ENCODE peak calls at places on chromosomes 3 and 15, in four cellular contexts. Y is HepG2, O is GM12878, R is H1. A is an unnamed sample.

GRCh38 chr3:143731304-143731703 is 117.0 kb downstream of the SLC9A9 start:
- DNase-seq in Y (no peak), O (no peak), R (no peak), A (no peak)

GRCh38 chr3:116051040-116051439 is 394.2 kb downstream of the LSAMP start:
- DNase-seq in Y (no peak), O (no peak), R (no peak), A (no peak)

GRCh38 chr15:41904487-41905359 is 10.9 kb upstream of the SPTBN5 start:
- DNase-seq in Y (peak; percentile 64), O (peak; percentile 21), R (peak; percentile 87), A (peak; percentile 33)

GRCh38 chr3:158794936-158795518 is 6.8 kb upstream of the MFSD1 start:
- DNase-seq in Y (peak; percentile 32), O (no peak), R (no peak), A (no peak)

GRCh38 chr3:55017876-55018275 is 90.0 kb upstream of the LRTM1 start:
- DNase-seq in Y (no peak), O (no peak), R (no peak), A (no peak)

GRCh38 chr3:101387351-101387750 is 67.0 kb upstream of the IMPG2 start:
- DNase-seq in Y (no peak), O (no peak), R (no peak), A (no peak)

GRCh38 chr3:89851974-89852621 is 744.7 kb downstream of the EPHA3 start:
- DNase-seq in Y (peak; percentile 36), O (no peak), R (peak; percentile 83), A (peak; percentile 68)

GRCh38 chr3:72492240-72492639 is 356.0 kb downstream of the SHQ1 start:
- DNase-seq in Y (no peak), O (no peak), R (no peak), A (no peak)

GRCh38 chr15:72312605-72313447 is 7.1 kb downstream of the CELF6 start:
- DNase-seq in Y (peak; percentile 65), O (no peak), R (peak; percentile 70), A (peak; percentile 49)

GRCh38 chr3:125511420-125512094 is 8.4 kb downstream of the SNX4 start:
- DNase-seq in Y (no peak), O (no peak), R (no peak), A (no peak)
- H3K9ac ChIP-seq in Y (no peak overlapping the region), O (no peak overlapping the region), R (no peak overlapping the region), A (no peak overlapping the region)

GRCh38 chr3:172448661-172449467 is 608 bp upstream of the GHSR start:
- DNase-seq in Y (no peak), O (no peak), R (peak; percentile 64), A (no peak)

GRCh38 chr3:172446198-172446597 is 2.1 kb downstream of the GHSR start:
- DNase-seq in Y (no peak), O (no peak), R (no peak), A (no peak)

GRCh38 chr3:172447611-172448579 is at the start of gene GHSR:
- DNase-seq in Y (no peak), O (no peak), R (no peak), A (no peak)

GRCh38 chr3:172454180-172454579 is 5.9 kb upstream of the GHSR start:
- DNase-seq in Y (no peak), O (no peak), R (no peak), A (no peak)

GRCh38 chr3:172449468-172450149 is 1.4 kb upstream of the GHSR start:
- DNase-seq in Y (no peak), O (no peak), R (peak; percentile 84), A (peak; percentile 40)
- TF ChIP-seq SUZ12 in Y (no peak), O (no peak), R (no peak), A (peak; percentile 38)

GRCh38 chr3:30435950-30436349 is 170.5 kb upstream of the TGFBR2 start:
- DNase-seq in Y (no peak), O (no peak), R (no peak), A (no peak)
- H3K4me3 ChIP-seq in Y (no peak overlapping the region), O (no peak overlapping the region), R (no peak overlapping the region), A (no peak overlapping the region)

GRCh38 chr3:134333522-134334181 is 40.6 kb downstream of the AMOTL2 start:
- DNase-seq in Y (peak; percentile 45), O (no peak), R (no peak), A (no peak)
- H3K9ac ChIP-seq in Y (peak overlapping the region; percentile 25), O (no peak overlapping the region), R (no peak overlapping the region), A (peak overlapping the region; percentile 7)

DNA sequence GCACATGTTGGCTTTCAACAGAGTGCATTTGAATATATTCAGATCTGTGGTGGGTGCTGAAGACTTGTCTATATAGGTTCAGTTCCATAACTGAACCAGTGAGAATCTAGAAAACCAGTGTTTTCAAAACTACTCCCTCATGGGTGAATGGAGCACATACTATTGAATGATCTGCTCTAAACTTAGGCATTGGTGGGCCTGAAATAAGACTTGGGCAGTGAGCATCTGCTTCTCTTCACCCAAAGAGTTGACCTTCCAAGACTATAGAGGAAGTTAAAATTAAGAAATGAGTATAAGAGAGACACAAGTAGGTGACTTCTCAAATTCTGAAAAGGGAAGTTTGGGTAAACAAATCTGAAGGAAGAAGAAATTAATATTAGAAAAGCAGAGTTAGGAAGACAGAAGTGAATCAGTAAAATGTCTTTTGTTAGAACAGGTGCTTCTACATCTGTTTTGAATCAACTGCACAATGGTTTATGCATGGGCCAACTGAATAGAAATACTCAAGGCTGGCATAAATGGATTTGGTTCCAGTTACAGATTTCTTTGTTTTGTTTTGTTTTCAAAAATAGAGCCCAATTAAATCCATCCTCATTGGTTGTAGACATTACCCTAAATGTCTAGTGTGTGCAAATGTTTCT is 19.3 kb downstream of the ALCAM start:
- DNase-seq in Y (no peak), O (no peak), R (no peak), A (no peak)
- TF ChIP-seq SUZ12 in Y (no peak), O (no peak), R (no peak), A (no peak)

GRCh38 chr3:130342821-130343661 is 2.4 kb upstream of the COL6A5 start:
- DNase-seq in Y (no peak), O (no peak), R (no peak), A (no peak)

GRCh38 chr3:130341388-130341787 is 4.1 kb upstream of the COL6A5 start:
- DNase-seq in Y (no peak), O (no peak), R (no peak), A (no peak)

GRCh38 chr3:130340766-130341165 is 4.7 kb upstream of the COL6A5 start:
- DNase-seq in Y (no peak), O (no peak), R (no peak), A (no peak)

GRCh38 chr3:130341882-130342281 is 3.6 kb upstream of the COL6A5 start:
- DNase-seq in Y (no peak), O (no peak), R (no peak), A (no peak)

DNA sequence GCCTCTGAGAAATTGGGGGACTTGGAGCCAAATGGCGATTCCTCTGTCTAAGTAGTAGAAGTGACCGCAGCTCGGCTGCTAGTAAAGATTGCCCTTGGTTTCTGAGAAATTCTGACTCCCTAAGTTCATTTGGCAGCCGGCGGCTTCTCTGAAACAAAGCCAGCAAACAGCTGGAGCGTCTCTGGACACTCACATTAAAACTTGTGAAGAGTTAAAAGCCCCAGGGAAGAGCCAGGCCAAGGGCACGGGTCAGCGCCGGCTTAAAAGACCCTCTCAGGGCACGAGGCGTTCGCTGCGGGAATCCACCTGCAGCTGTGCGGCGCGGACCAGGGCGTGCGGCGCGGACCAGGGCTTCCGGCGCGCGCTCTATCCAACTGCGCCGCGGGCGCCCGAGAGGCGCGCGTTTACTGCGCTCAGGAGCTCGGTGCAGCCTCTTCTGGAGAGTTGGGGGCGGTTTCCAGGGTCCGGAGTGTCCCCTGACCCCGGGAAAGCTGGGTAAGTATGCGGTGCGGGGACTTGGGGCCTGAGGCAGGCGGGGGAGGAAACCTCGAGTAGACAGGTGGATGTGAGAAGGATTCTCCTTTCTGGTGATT is at the start of gene COL6A5:
- DNase-seq in Y (no peak), O (no peak), R (peak; percentile 59), A (no peak)
- H3K4me3 ChIP-seq in Y (no peak within 1 kb of the TSS), O (no peak within 1 kb of the TSS), R (peak within 1 kb of the TSS; percentile 31), A (peak within 1 kb of the TSS; percentile 23)

GRCh38 chr15:48447058-48447457 is 115.8 kb downstream of the DUT start:
- DNase-seq in Y (no peak), O (no peak), R (no peak), A (no peak)

GRCh38 chr15:48451241-48451640 is 120.0 kb downstream of the DUT start:
- DNase-seq in Y (no peak), O (no peak), R (no peak), A (no peak)

GRCh38 chr15:48451736-48452135 is 120.5 kb downstream of the DUT start:
- DNase-seq in Y (no peak), O (no peak), R (no peak), A (no peak)

GRCh38 chr15:48449734-48450133 is 118.5 kb downstream of the DUT start:
- DNase-seq in Y (no peak), O (no peak), R (no peak), A (no peak)

DNA sequence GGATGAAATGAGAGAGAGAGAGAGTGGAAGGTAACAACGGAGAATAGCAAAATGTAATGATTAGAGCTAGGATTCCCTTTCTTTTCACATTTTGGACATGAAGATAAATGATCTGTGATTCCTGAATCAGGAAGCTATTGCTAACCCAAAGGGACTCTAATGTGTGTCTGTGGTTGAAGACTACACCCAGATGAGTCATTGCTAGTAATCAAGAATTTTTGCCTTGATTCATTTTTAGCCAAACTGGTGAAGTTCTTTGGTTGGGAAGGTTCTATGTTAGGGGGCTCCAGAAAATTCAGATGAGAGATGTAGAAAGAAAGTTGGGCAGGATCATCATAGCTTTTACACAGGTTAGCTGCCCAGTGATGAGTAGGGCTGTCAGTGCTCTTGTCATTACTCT is 116.4 kb downstream of the DUT start:
- DNase-seq in Y (no peak), O (no peak), R (no peak), A (no peak)
- H3K9ac ChIP-seq in Y (no peak overlapping the region), O (no peak overlapping the region), R (no peak overlapping the region), A (no peak overlapping the region)

DNA sequence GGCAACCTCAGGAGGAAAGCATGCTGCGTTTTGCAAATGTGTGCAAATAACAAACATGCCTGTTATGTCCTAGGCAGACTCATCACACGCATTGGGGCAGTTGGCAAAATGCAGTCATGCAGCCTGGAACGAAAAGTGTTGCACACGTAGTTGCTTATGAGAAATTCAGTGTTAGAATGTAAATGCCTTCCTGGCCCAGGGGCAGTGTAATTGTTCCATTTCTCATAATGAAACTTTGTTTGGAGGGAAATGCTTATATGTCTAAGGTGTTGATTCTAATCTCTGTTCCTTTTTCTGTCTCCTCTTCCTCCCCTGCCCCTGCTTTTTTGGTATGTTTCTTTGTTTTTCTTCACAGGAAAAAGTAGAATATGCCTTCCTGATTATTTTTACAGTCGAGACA is 156.0 kb downstream of the CACNA1D start:
- DNase-seq in Y (no peak), O (peak; percentile 75), R (no peak), A (no peak)
- TF ChIP-seq SUZ12 in Y (no peak), O (no peak), R (no peak), A (no peak)

GRCh38 chr3:65549626-65549959 is 489.1 kb downstream of the MAGI1 start:
- DNase-seq in Y (no peak), O (no peak), R (no peak), A (no peak)
- H3K4me3 ChIP-seq in Y (peak overlapping the region; percentile 58), O (no peak overlapping the region), R (peak overlapping the region; percentile 67), A (peak overlapping the region; percentile 60)

GRCh38 chr3:146972726-146973125 is 367.6 kb upstream of the PLSCR5 start:
- DNase-seq in Y (no peak), O (no peak), R (no peak), A (no peak)
- H3K9ac ChIP-seq in Y (no peak overlapping the region), O (no peak overlapping the region), R (no peak overlapping the region), A (no peak overlapping the region)